ENCODE peak calls at places on chromosome 6, in seven cellular contexts. M is endothelial cell of umbilical vein, S is NCI-H1092 treated with DMSO at 0.1 percent for 48 hours, P is foreskin melanocyte, N is RWPE1, X is SK-N-MC, L is left ventricle myocardium inferior. Z is an unnamed sample.

GRCh38 chr6:120935007-120935406 is 399.3 kb downstream of the TBC1D32 start:
- DNase-seq in S (no peak), L (no peak), N (no peak), X (no peak), P (no peak), M (no peak), Z (no peak)

GRCh38 chr6:125267806-125268523 is 33.8 kb downstream of the HDDC2 start:
- DNase-seq in M (peak; percentile 6), P (no peak), S (no peak), X (no peak), N (no peak), L (no peak), Z (no peak)

GRCh38 chr6:91691449-91691848 is 1104.6 kb upstream of the MAP3K7 start:
- DNase-seq in M (no peak), N (no peak), S (no peak), X (no peak), L (no peak), P (no peak), Z (peak; percentile 23)

GRCh38 chr6:68778356-68779020 is 143.4 kb downstream of the ADGRB3 start:
- DNase-seq in X (peak; percentile 85), M (no peak), N (peak; percentile 5), P (peak; percentile 76), L (no peak), S (peak; percentile 61), Z (peak; percentile 72)

GRCh38 chr6:47476794-47477496 is 644 bp upstream of the CD2AP start:
- DNase-seq in N (no peak), X (no peak), S (peak; percentile 29), M (no peak), P (no peak), L (no peak), Z (no peak)

GRCh38 chr6:34709386-34709785 is 12.8 kb upstream of the ILRUN start:
- DNase-seq in M (peak; percentile 73), N (no peak), P (peak; percentile 86), L (peak; percentile 83), X (no peak), S (peak; percentile 53), Z (peak; percentile 89)

GRCh38 chr6:12296255-12296573 is 6.1 kb downstream of the EDN1 start:
- DNase-seq in L (no peak), P (no peak), M (peak; percentile 53), X (no peak), N (peak; percentile 77), S (no peak), Z (no peak)

GRCh38 chr6:2792330-2792729 is 27.1 kb downstream of the WRNIP1 start:
- DNase-seq in P (no peak), L (no peak), N (peak; percentile 59), X (no peak), M (peak; percentile 49), S (no peak), Z (no peak)

GRCh38 chr6:78629836-78630235 is 237.5 kb upstream of the IRAK1BP1 start:
- DNase-seq in S (no peak), X (no peak), N (no peak), L (no peak), M (no peak), P (no peak), Z (no peak)